ENCODE peak calls at places on chromosomes 5 and 9, in eight cellular contexts. One of them, this sample, is unnamed.

GRCh38 chr5:142512680-142513042 is 173.2 kb downstream of the FGF1 start:
- DNase-seq in vagina: no peak
- DNase-seq in Panc1: peak; percentile 43
- DNase-seq in tibial nerve: no peak
- DNase-seq in BE2C: no peak
- DNase-seq in tibial artery: no peak
- DNase-seq in CD8-positive, alpha-beta T cell: no peak
- DNase-seq in A549: no peak
- DNase-seq in this sample: no peak

GRCh38 chr9:105535920-105536668 is 21.8 kb upstream of the FKTN start:
- DNase-seq in tibial nerve: no peak
- DNase-seq in CD8-positive, alpha-beta T cell: no peak
- DNase-seq in vagina: no peak
- DNase-seq in Panc1: no peak
- DNase-seq in A549: no peak
- DNase-seq in tibial artery: no peak
- DNase-seq in BE2C: no peak
- DNase-seq in this sample: no peak

GRCh38 chr5:139660105-139660915 is 12.2 kb downstream of the CXXC5 start:
- DNase-seq in vagina: no peak
- DNase-seq in A549: no peak
- DNase-seq in tibial nerve: no peak
- DNase-seq in BE2C: peak; percentile 67
- DNase-seq in CD8-positive, alpha-beta T cell: no peak
- DNase-seq in tibial artery: peak; percentile 84
- DNase-seq in Panc1: no peak
- DNase-seq in this sample: no peak

GRCh38 chr5:161093105-161093504 is 241.1 kb upstream of the ATP10B start:
- DNase-seq in tibial nerve: no peak
- DNase-seq in A549: no peak
- DNase-seq in tibial artery: no peak
- DNase-seq in BE2C: no peak
- DNase-seq in vagina: no peak
- DNase-seq in Panc1: no peak
- DNase-seq in CD8-positive, alpha-beta T cell: no peak
- DNase-seq in this sample: no peak

GRCh38 chr5:56522972-56523371 is 289.8 kb upstream of the ANKRD55 start:
- DNase-seq in A549: no peak
- DNase-seq in tibial nerve: peak; percentile 19
- DNase-seq in vagina: no peak
- DNase-seq in Panc1: no peak
- DNase-seq in CD8-positive, alpha-beta T cell: no peak
- DNase-seq in tibial artery: peak; percentile 66
- DNase-seq in BE2C: no peak
- DNase-seq in this sample: no peak

GRCh38 chr5:16856531-16856930 is 79.6 kb downstream of the MYO10 start:
- DNase-seq in tibial nerve: no peak
- DNase-seq in vagina: no peak
- DNase-seq in tibial artery: no peak
- DNase-seq in BE2C: no peak
- DNase-seq in CD8-positive, alpha-beta T cell: no peak
- DNase-seq in Panc1: peak; percentile 39
- DNase-seq in A549: no peak
- DNase-seq in this sample: peak; percentile 92

GRCh38 chr5:64165500-64166200 is at the start of gene RNF180:
- DNase-seq in BE2C: peak; percentile 8
- DNase-seq in Panc1: no peak
- DNase-seq in vagina: no peak
- DNase-seq in A549: peak; percentile 10
- DNase-seq in tibial artery: peak; percentile 30
- DNase-seq in CD8-positive, alpha-beta T cell: no peak
- DNase-seq in tibial nerve: no peak
- DNase-seq in this sample: no peak

GRCh38 chr9:36284226-36284625 is 26.0 kb upstream of the GNE start:
- DNase-seq in A549: no peak
- DNase-seq in tibial artery: no peak
- DNase-seq in BE2C: no peak
- DNase-seq in tibial nerve: no peak
- DNase-seq in Panc1: no peak
- DNase-seq in CD8-positive, alpha-beta T cell: no peak
- DNase-seq in vagina: no peak
- DNase-seq in this sample: peak; percentile 46

GRCh38 chr5:32501071-32501470 is 56.5 kb upstream of the ZFR start:
- DNase-seq in CD8-positive, alpha-beta T cell: no peak
- DNase-seq in BE2C: no peak
- DNase-seq in tibial nerve: no peak
- DNase-seq in vagina: no peak
- DNase-seq in Panc1: no peak
- DNase-seq in A549: no peak
- DNase-seq in tibial artery: no peak
- DNase-seq in this sample: no peak

DNA sequence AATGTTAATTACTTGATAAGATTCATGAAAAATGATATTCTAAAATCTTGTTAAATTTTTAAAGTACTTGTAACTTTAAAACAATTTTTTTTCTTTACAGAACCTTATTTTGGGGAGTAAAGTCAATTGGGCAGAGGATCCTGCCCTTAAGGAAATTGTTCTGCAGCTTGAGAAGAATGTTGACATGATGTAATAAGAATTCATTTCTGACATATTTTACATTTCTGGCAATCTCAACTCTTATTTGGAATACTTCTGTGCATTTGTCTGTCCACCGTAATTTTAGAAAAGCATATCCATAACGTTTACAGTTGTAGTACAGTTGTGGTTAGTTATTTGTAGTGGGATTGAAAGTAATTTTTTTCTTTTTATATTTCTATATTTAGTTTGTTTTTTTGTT is 20.2 kb downstream of the CENPH start:
- DNase-seq in CD8-positive, alpha-beta T cell: no peak
- DNase-seq in vagina: no peak
- DNase-seq in BE2C: no peak
- DNase-seq in tibial nerve: no peak
- DNase-seq in tibial artery: no peak
- DNase-seq in A549: no peak
- DNase-seq in Panc1: no peak
- DNase-seq in this sample: no peak
- TF ChIP-seq CTCF in CD8-positive, alpha-beta T cell: no peak
- TF ChIP-seq CTCF in vagina: no peak
- TF ChIP-seq CTCF in BE2C: no peak
- TF ChIP-seq CTCF in tibial nerve: no peak
- TF ChIP-seq CTCF in tibial artery: no peak
- TF ChIP-seq CTCF in A549: no peak
- TF ChIP-seq CTCF in Panc1: no peak
- TF ChIP-seq CTCF in this sample: no peak

GRCh38 chr9:94826644-94827410 is 100.3 kb downstream of the AOPEP start:
- DNase-seq in A549: no peak
- DNase-seq in CD8-positive, alpha-beta T cell: no peak
- DNase-seq in tibial artery: no peak
- DNase-seq in tibial nerve: no peak
- DNase-seq in BE2C: no peak
- DNase-seq in vagina: no peak
- DNase-seq in Panc1: no peak
- DNase-seq in this sample: no peak

GRCh38 chr9:94826044-94826443 is 99.5 kb downstream of the AOPEP start:
- DNase-seq in A549: no peak
- DNase-seq in CD8-positive, alpha-beta T cell: no peak
- DNase-seq in Panc1: no peak
- DNase-seq in tibial artery: no peak
- DNase-seq in vagina: no peak
- DNase-seq in tibial nerve: no peak
- DNase-seq in BE2C: no peak
- DNase-seq in this sample: no peak

GRCh38 chr9:94825620-94825958 is 99.1 kb downstream of the AOPEP start:
- DNase-seq in BE2C: no peak
- DNase-seq in A549: no peak
- DNase-seq in vagina: no peak
- DNase-seq in Panc1: no peak
- DNase-seq in CD8-positive, alpha-beta T cell: no peak
- DNase-seq in tibial artery: no peak
- DNase-seq in tibial nerve: no peak
- DNase-seq in this sample: no peak

GRCh38 chr9:94827584-94828304 is 101.2 kb downstream of the AOPEP start:
- DNase-seq in vagina: no peak
- DNase-seq in CD8-positive, alpha-beta T cell: no peak
- DNase-seq in BE2C: peak; percentile 47
- DNase-seq in A549: no peak
- DNase-seq in tibial nerve: no peak
- DNase-seq in tibial artery: peak; percentile 48
- DNase-seq in Panc1: no peak
- DNase-seq in this sample: no peak

DNA sequence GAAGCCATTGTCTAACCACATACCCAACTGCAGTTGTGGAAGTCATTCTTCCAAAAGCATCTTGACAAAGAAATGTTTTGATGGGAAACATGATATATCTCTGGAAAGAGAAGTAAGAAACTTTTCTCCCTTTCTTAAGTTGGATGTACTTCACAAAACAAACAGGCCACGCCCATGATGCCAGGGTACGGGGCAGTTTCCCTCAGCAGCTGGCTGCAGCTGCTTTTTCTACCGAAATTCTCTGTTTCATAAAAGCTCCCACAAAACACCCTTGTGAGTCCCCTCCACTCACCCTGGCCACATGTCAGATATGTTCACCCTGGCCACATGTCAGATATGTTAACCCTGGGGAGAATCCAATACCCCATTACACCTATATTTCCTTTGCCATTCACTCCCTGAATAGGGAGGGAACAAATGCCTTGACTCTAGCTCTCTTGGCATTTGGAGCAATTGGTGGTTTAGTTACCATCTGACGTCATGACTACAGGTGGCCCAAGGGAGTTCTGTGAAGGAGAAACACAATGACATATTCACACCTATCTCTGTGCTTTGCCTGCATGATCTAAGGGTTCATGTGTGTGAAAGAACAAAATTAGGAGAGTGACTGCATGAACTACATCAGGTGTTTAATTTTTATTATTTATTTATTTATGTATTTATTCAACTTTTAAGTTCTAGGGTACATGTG is 103.0 kb downstream of the AOPEP start:
- DNase-seq in BE2C: no peak
- DNase-seq in tibial nerve: no peak
- DNase-seq in A549: no peak
- DNase-seq in Panc1: no peak
- DNase-seq in vagina: no peak
- DNase-seq in tibial artery: no peak
- DNase-seq in CD8-positive, alpha-beta T cell: no peak
- DNase-seq in this sample: no peak
- H3K4me1 ChIP-seq in BE2C: peaks cover 16% of the 10 kb centered on the region
- H3K4me1 ChIP-seq in tibial nerve: no peaks in the 10 kb centered on the region
- H3K4me1 ChIP-seq in A549: peaks cover 53% of the 10 kb centered on the region
- H3K4me1 ChIP-seq in Panc1: no peaks in the 10 kb centered on the region
- H3K4me1 ChIP-seq in vagina: peaks cover 47% of the 10 kb centered on the region
- H3K4me1 ChIP-seq in tibial artery: peaks cover 56% of the 10 kb centered on the region
- H3K4me1 ChIP-seq in CD8-positive, alpha-beta T cell: no peaks in the 10 kb centered on the region
- H3K4me1 ChIP-seq in this sample: no peaks in the 10 kb centered on the region

DNA sequence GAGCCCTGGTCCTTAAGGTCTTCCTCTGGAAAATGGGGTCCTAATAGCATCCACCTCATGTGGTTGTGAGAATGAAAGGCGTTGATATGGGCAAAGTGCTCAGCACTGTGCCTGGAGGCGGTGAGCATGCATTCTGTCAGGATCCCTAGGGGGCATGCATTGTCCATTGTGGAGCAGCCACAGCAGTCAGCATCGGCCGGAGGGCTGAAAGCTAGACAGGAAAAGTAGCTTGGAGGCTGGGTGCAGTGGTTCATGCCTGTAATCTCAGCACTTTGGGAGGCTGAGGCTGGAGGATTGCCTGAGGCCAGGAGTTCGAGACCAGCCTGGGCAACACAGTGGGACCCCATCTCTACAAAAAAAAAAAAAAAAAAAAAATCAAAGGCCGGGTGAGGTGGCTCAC is 122.2 kb downstream of the LHX2 start:
- DNase-seq in tibial artery: peak; percentile 47
- DNase-seq in CD8-positive, alpha-beta T cell: no peak
- DNase-seq in BE2C: peak; percentile 33
- DNase-seq in A549: no peak
- DNase-seq in Panc1: no peak
- DNase-seq in vagina: no peak
- DNase-seq in tibial nerve: peak; percentile 44
- DNase-seq in this sample: no peak
- TF ChIP-seq CTCF in tibial artery: no peak
- TF ChIP-seq CTCF in CD8-positive, alpha-beta T cell: no peak
- TF ChIP-seq CTCF in BE2C: no peak
- TF ChIP-seq CTCF in A549: no peak
- TF ChIP-seq CTCF in Panc1: peak; percentile 62
- TF ChIP-seq CTCF in vagina: no peak
- TF ChIP-seq CTCF in tibial nerve: peak; percentile 32
- TF ChIP-seq CTCF in this sample: peak; percentile 18

GRCh38 chr9:4831944-4832343 is 39.2 kb downstream of the RCL1 start:
- DNase-seq in tibial nerve: no peak
- DNase-seq in BE2C: no peak
- DNase-seq in vagina: no peak
- DNase-seq in Panc1: no peak
- DNase-seq in A549: no peak
- DNase-seq in CD8-positive, alpha-beta T cell: no peak
- DNase-seq in tibial artery: no peak
- DNase-seq in this sample: no peak
- H3K4me1 ChIP-seq in tibial nerve: no peaks in the 10 kb centered on the region
- H3K4me1 ChIP-seq in BE2C: no peaks in the 10 kb centered on the region
- H3K4me1 ChIP-seq in vagina: no peaks in the 10 kb centered on the region
- H3K4me1 ChIP-seq in Panc1: no peaks in the 10 kb centered on the region
- H3K4me1 ChIP-seq in A549: peaks cover 66% of the 10 kb centered on the region
- H3K4me1 ChIP-seq in CD8-positive, alpha-beta T cell: no peaks in the 10 kb centered on the region
- H3K4me1 ChIP-seq in tibial artery: peaks cover 99% of the 10 kb centered on the region
- H3K4me1 ChIP-seq in this sample: peaks cover 10% of the 10 kb centered on the region

GRCh38 chr9:133352635-133353340 is 3.5 kb downstream of the SURF1 start:
- DNase-seq in A549: no peak
- DNase-seq in vagina: no peak
- DNase-seq in BE2C: no peak
- DNase-seq in Panc1: no peak
- DNase-seq in tibial artery: no peak
- DNase-seq in CD8-positive, alpha-beta T cell: no peak
- DNase-seq in tibial nerve: no peak
- DNase-seq in this sample: no peak

GRCh38 chr9:133355881-133356357 is 368 bp downstream of the SURF1 start:
- DNase-seq in tibial artery: no peak
- DNase-seq in Panc1: no peak
- DNase-seq in vagina: no peak
- DNase-seq in A549: no peak
- DNase-seq in tibial nerve: no peak
- DNase-seq in CD8-positive, alpha-beta T cell: no peak
- DNase-seq in BE2C: no peak
- DNase-seq in this sample: no peak

GRCh38 chr9:133356391-133357091 is at the start of the genes SURF1 and SURF2:
- DNase-seq in vagina: no peak
- DNase-seq in tibial artery: peak; percentile 83
- DNase-seq in tibial nerve: peak; percentile 78
- DNase-seq in Panc1: no peak
- DNase-seq in BE2C: peak; percentile 96
- DNase-seq in A549: peak; percentile 81
- DNase-seq in CD8-positive, alpha-beta T cell: peak; percentile 90
- DNase-seq in this sample: peak; percentile 45

GRCh38 chr9:133353548-133353947 is 2.7 kb downstream of the SURF1 start:
- DNase-seq in BE2C: no peak
- DNase-seq in A549: no peak
- DNase-seq in CD8-positive, alpha-beta T cell: no peak
- DNase-seq in tibial artery: no peak
- DNase-seq in vagina: no peak
- DNase-seq in Panc1: no peak
- DNase-seq in tibial nerve: no peak
- DNase-seq in this sample: no peak

GRCh38 chr9:133354766-133355165 is 1.5 kb downstream of the SURF1 start:
- DNase-seq in BE2C: no peak
- DNase-seq in vagina: no peak
- DNase-seq in A549: no peak
- DNase-seq in CD8-positive, alpha-beta T cell: no peak
- DNase-seq in Panc1: no peak
- DNase-seq in tibial nerve: no peak
- DNase-seq in tibial artery: no peak
- DNase-seq in this sample: no peak
- TF ChIP-seq CTCF in BE2C: no peak
- TF ChIP-seq CTCF in vagina: no peak
- TF ChIP-seq CTCF in A549: no peak
- TF ChIP-seq CTCF in CD8-positive, alpha-beta T cell: no peak
- TF ChIP-seq CTCF in Panc1: no peak
- TF ChIP-seq CTCF in tibial nerve: no peak
- TF ChIP-seq CTCF in tibial artery: no peak
- TF ChIP-seq CTCF in this sample: no peak

This sample was measured in foreskin keratinocyte.